ENCODE peak calls at places on chromosome 3, in five cellular contexts. B, N, Q, U and G are unnamed samples.

GRCh38 chr3:150998996-150999395 is 26.5 kb upstream of the CLRN1 start:
- DNase-seq in Q (no peak), N (no peak), B (no peak), U (no peak), G (no peak)

GRCh38 chr3:192819001-192819569 is 91.7 kb upstream of the FGF12 start:
- DNase-seq in Q (no peak), U (peak), N (no peak), B (peak), G (no peak)

GRCh38 chr3:166190360-166190759 is 353.1 kb upstream of the BCHE start:
- DNase-seq in U (peak), N (no peak), B (no peak), Q (no peak), G (no peak)

GRCh38 chr3:59185586-59186381 is 136.0 kb upstream of the CFAP20DC start:
- DNase-seq in U (peak), Q (no peak), N (no peak), B (no peak), G (no peak)

GRCh38 chr3:103614719-103615118 is 1179.9 kb downstream of the ZPLD1 start:
- DNase-seq in U (no peak), N (no peak), B (no peak), Q (no peak), G (no peak)

GRCh38 chr3:164186095-164186494 is 892.2 kb downstream of the SI start:
- DNase-seq in B (no peak), U (no peak), N (no peak), Q (no peak), G (no peak)

GRCh38 chr3:72282918-72283317 is 498.0 kb upstream of the PROK2 start:
- DNase-seq in N (no peak), U (no peak), B (no peak), Q (no peak), G (no peak)

GRCh38 chr3:56706629-56707028 is 23.6 kb upstream of the TASOR start:
- DNase-seq in N (no peak), U (no peak), B (no peak), Q (no peak), G (no peak)

GRCh38 chr3:128482857-128483656 is 9.9 kb downstream of the GATA2 start:
- DNase-seq in N (no peak), U (peak), B (peak), Q (peak), G (no peak)

GRCh38 chr3:26102376-26103110 is 312.7 kb downstream of the OXSM start:
- DNase-seq in U (no peak), Q (no peak), B (no peak), N (no peak), G (no peak)

GRCh38 chr3:98136631-98137030 is 6.1 kb downstream of the OR5H1 start:
- DNase-seq in U (no peak), N (no peak), B (no peak), Q (no peak), G (no peak)

GRCh38 chr3:194983121-194983520 is 287.8 kb downstream of the XXYLT1 start:
- DNase-seq in B (no peak), Q (no peak), U (no peak), N (no peak), G (no peak)

GRCh38 chr3:124772081-124772831 is 42.0 kb downstream of the UMPS start:
- DNase-seq in Q (peak), B (peak), U (peak), N (peak), G (peak)

GRCh38 chr3:173865900-173866498 is 468.5 kb downstream of the NLGN1 start:
- DNase-seq in U (no peak), N (no peak), Q (no peak), B (no peak), G (no peak)

GRCh38 chr3:63228087-63228486 is 50.0 kb upstream of the SYNPR start:
- DNase-seq in B (no peak), N (no peak), U (no peak), Q (no peak), G (no peak)

GRCh38 chr3:59839283-59839682 is 789.5 kb upstream of the CFAP20DC start:
- DNase-seq in U (peak), N (no peak), Q (no peak), B (no peak), G (no peak)

GRCh38 chr3:107224001-107224596 is 153.1 kb upstream of the CCDC54 start:
- DNase-seq in U (no peak), Q (no peak), N (no peak), B (no peak), G (no peak)

GRCh38 chr3:114721864-114722263 is 425.2 kb downstream of the ZBTB20 start:
- DNase-seq in N (no peak), B (no peak), U (no peak), Q (no peak), G (no peak)